ENCODE peak calls at places on chromosomes 4 and X, in ten cellular contexts. N, W, M, E, A, D, G, K, F and P are unnamed samples.

GRCh38 chr4:13539721-13540445 is 4.4 kb downstream of the NKX3-2 start:
- DNase-seq in N (no peak), W (no peak), M (peak), E (no peak), A (no peak), D (no peak), G (no peak), K (no peak), F (no peak), P (peak)

GRCh38 chrX:41759817-41760216 is 35.8 kb downstream of the GPR82 start:
- DNase-seq in N (no peak), W (peak), M (no peak), E (no peak), A (no peak), D (no peak), G (peak), K (no peak), F (peak), P (no peak)

GRCh38 chr4:75144475-75144874 is 211.6 kb downstream of the PARM1 start:
- DNase-seq in N (no peak), W (no peak), M (no peak), E (no peak), A (no peak), D (no peak), G (no peak), K (no peak), F (no peak), P (no peak)

GRCh38 chrX:119646515-119646914 is 40.3 kb upstream of the NKRF start:
- DNase-seq in N (no peak), W (no peak), M (no peak), E (no peak), A (no peak), D (no peak), G (no peak), K (no peak), F (no peak), P (no peak)

GRCh38 chrX:15299945-15300851 is 15.2 kb downstream of the ASB11 start:
- DNase-seq in N (no peak), W (no peak), M (no peak), E (no peak), A (no peak), D (no peak), G (peak), K (no peak), F (no peak), P (no peak)

GRCh38 chr4:73127839-73128448 is 58.4 kb upstream of the COX18 start:
- DNase-seq in N (no peak), W (peak), M (peak), E (no peak), A (no peak), D (no peak), G (peak), K (no peak), F (no peak), P (peak)

GRCh38 chrX:86133761-86134160 is 14.5 kb upstream of the DACH2 start:
- DNase-seq in N (no peak), W (peak), M (no peak), E (no peak), A (no peak), D (no peak), G (no peak), K (no peak), F (no peak), P (no peak)

GRCh38 chr4:130077275-130077674 is 981.3 kb downstream of the C4orf33 start:
- DNase-seq in N (no peak), W (no peak), M (no peak), E (no peak), A (no peak), D (no peak), G (peak), K (no peak), F (peak), P (no peak)

GRCh38 chrX:123184858-123185251 is 777 bp downstream of the GRIA3 start:
- DNase-seq in N (no peak), W (peak), M (peak), E (no peak), A (no peak), D (no peak), G (no peak), K (no peak), F (no peak), P (peak)
- H3K4me3 ChIP-seq in N (peak), W (peak), M (peak), E (peak), A (no peak), D (no peak), G (peak), K (peak), F (no peak), P (peak)

GRCh38 chrX:72128183-72128834 is 3.4 kb downstream of the RTL5 start:
- DNase-seq in N (no peak), W (no peak), M (no peak), E (no peak), A (no peak), D (no peak), G (no peak), K (no peak), F (no peak), P (no peak)

GRCh38 chrX:72125331-72126047 is 6.2 kb downstream of the RTL5 start:
- DNase-seq in N (no peak), W (no peak), M (peak), E (no peak), A (no peak), D (no peak), G (no peak), K (no peak), F (no peak), P (no peak)

GRCh38 chrX:72127332-72127731 is 4.4 kb downstream of the RTL5 start:
- DNase-seq in N (no peak), W (no peak), M (no peak), E (no peak), A (no peak), D (no peak), G (no peak), K (no peak), F (no peak), P (no peak)

GRCh38 chrX:72126048-72126415 is 5.7 kb downstream of the RTL5 start:
- DNase-seq in N (no peak), W (no peak), M (peak), E (no peak), A (no peak), D (no peak), G (no peak), K (no peak), F (peak), P (peak)

DNA sequence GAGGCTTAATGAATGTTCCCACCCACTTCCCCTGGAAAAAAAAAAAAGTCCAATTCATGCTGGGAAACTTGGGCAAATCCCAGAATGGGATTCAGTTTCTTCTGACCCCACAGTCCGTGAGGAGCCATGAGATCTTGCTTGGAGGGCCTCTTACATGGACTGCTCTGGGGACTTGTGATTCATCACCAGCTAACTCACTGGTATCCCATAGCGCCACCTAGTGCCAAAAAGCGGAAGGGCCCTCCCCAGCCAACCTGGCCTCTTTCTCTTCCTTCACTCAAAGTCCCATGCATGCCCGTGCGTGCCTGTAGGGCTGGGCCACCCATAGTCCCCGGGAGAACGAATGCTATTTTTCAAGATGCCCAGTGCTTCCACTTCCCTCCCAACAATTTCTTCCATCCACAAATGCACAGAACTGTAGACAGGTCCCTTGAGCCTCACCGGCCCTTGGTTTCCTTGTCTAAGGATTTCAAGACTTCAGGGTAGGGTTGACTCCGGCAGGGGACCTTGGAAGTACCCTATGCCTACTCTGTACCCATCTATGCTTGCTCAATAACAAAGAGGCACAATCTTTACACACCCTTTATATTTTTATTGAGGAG is 5.1 kb downstream of the RTL5 start:
- DNase-seq in N (peak), W (peak), M (peak), E (peak), A (peak), D (peak), G (peak), K (peak), F (peak), P (peak)
- H3K27ac ChIP-seq in N (peak), W (peak), M (no peak), E (peak), A (no peak), D (no peak), G (no peak), K (peak), F (no peak), P (peak)

GRCh38 chr4:183471960-183472708 is 27.7 kb downstream of the CDKN2AIP start:
- DNase-seq in N (peak), W (peak), M (peak), E (peak), A (peak), D (peak), G (peak), K (peak), F (peak), P (peak)
- TF ChIP-seq CTCF in N (peak), W (peak), M (peak), E (peak), A (peak), D (peak), G (peak), K (peak), F (peak), P (peak)

GRCh38 chr4:70754990-70755688 is 33.4 kb downstream of the RUFY3 start:
- DNase-seq in N (no peak), W (no peak), M (no peak), E (no peak), A (no peak), D (no peak), G (no peak), K (no peak), F (no peak), P (no peak)
- H3K4me3 ChIP-seq in N (no peak), W (no peak), M (no peak), E (no peak), A (no peak), D (no peak), G (no peak), K (no peak), F (no peak), P (no peak)

GRCh38 chrX:47561653-47562151 is 697 bp downstream of the ARAF start:
- DNase-seq in N (no peak), W (no peak), M (no peak), E (no peak), A (no peak), D (no peak), G (no peak), K (no peak), F (no peak), P (no peak)

GRCh38 chrX:47560179-47560830 is 700 bp upstream of the ARAF start:
- DNase-seq in N (no peak), W (no peak), M (no peak), E (no peak), A (no peak), D (peak), G (no peak), K (no peak), F (no peak), P (no peak)

GRCh38 chrX:47556045-47556623 is 4.9 kb upstream of the ARAF start:
- DNase-seq in N (peak), W (peak), M (peak), E (peak), A (peak), D (peak), G (peak), K (peak), F (peak), P (no peak)

GRCh38 chrX:47560831-47561652 is at the start of gene ARAF:
- DNase-seq in N (peak), W (peak), M (peak), E (peak), A (peak), D (peak), G (peak), K (peak), F (peak), P (peak)

DNA sequence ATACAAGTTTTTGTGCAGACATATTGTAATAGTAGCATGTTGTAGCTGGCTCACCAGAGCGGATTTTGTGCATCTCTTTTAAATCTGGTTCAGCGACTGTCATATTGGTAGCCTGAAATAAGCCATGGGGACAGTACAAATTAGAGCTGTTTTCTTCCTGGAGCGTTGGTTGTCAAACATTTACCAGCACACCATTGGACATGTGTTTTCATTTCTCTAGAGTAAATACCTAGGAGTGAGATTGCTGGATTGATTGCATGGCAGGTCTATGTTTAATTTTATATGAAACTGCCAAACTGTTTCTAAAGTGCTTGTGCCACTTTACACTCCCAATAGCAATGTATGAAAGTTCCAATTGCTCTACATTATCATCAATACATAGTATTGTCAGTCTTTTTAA is 2.6 kb upstream of the ARAF start:
- DNase-seq in N (no peak), W (no peak), M (no peak), E (no peak), A (no peak), D (no peak), G (no peak), K (no peak), F (no peak), P (no peak)
- H3K27ac ChIP-seq in N (no peak), W (no peak), M (no peak), E (no peak), A (no peak), D (no peak), G (no peak), K (no peak), F (no peak), P (no peak)

GRCh38 chrX:111244238-111244750 is 26.0 kb downstream of the CAPN6 start:
- DNase-seq in N (no peak), W (peak), M (no peak), E (no peak), A (no peak), D (no peak), G (peak), K (no peak), F (peak), P (no peak)
- TF ChIP-seq CTCF in N (peak), W (peak), M (peak), E (peak), A (no peak), D (peak), G (peak), K (peak), F (peak), P (peak)